ENCODE peak calls at places on chromosomes 13 and 19, in five cellular contexts. H is endothelial cell of umbilical vein, E is HCT116, M is adrenal gland, I is body of pancreas. O is an unnamed sample.

GRCh38 chr19:7417671-7418324 is 69.1 kb downstream of the ARHGEF18 start:
- DNase-seq in M (no peak), H (no peak), E (no peak), I (no peak), O (no peak)

GRCh38 chr13:50735071-50735470 is 108.4 kb downstream of the DLEU7 start:
- DNase-seq in E (no peak), H (no peak), M (no peak), I (no peak), O (no peak)

GRCh38 chr13:113275387-113275786 is 21.7 kb upstream of the LAMP1 start:
- DNase-seq in E (peak), M (peak), H (peak), I (peak), O (peak)

GRCh38 chr19:49475995-49476880 is 2.2 kb downstream of the FLT3LG start:
- DNase-seq in I (no peak), H (peak), E (no peak), M (no peak), O (no peak)

GRCh38 chr13:22053053-22053452 is 382.2 kb downstream of the FGF9 start:
- DNase-seq in M (no peak), I (no peak), H (no peak), E (no peak), O (no peak)

GRCh38 chr13:94305463-94305862 is 174.0 kb downstream of the DCT start:
- DNase-seq in I (peak), H (peak), E (no peak), M (peak), O (no peak)

GRCh38 chr19:48608798-48609263 is 2.3 kb downstream of the SPACA4 start:
- DNase-seq in H (no peak), M (no peak), I (no peak), E (peak), O (peak)

GRCh38 chr13:110642291-110642981 is 27.1 kb downstream of the NAXD start:
- DNase-seq in E (no peak), M (no peak), I (no peak), H (no peak), O (no peak)

GRCh38 chr13:114230117-114230516 is 4.6 kb upstream of the CDC16 start:
- DNase-seq in E (no peak), I (no peak), H (no peak), M (no peak), O (no peak)

GRCh38 chr19:11481777-11482383 is 1.0 kb upstream of the ELAVL3 start:
- DNase-seq in I (peak), E (no peak), H (peak), M (peak), O (peak)

GRCh38 chr19:2678043-2678671 is 24.3 kb downstream of the GNG7 start:
- DNase-seq in M (no peak), E (no peak), I (peak), H (no peak), O (no peak)

GRCh38 chr19:42596391-42597071 is 1.8 kb upstream of the CEACAM8 start:
- DNase-seq in M (peak), H (peak), I (peak), E (no peak), O (peak)

GRCh38 chr19:10379880-10380310 is 477 bp downstream of the TYK2 start:
- DNase-seq in H (peak), E (no peak), M (no peak), I (no peak), O (no peak)

GRCh38 chr13:25111557-25111956 is 15.6 kb downstream of the PABPC3 start:
- DNase-seq in E (no peak), M (no peak), I (no peak), H (no peak), O (no peak)

GRCh38 chr13:82800391-82800790 is 1081.9 kb downstream of the SLITRK1 start:
- DNase-seq in E (no peak), I (no peak), H (no peak), M (no peak), O (no peak)

GRCh38 chr13:91882918-91883317 is 484.5 kb downstream of the GPC5 start:
- DNase-seq in H (no peak), I (no peak), E (no peak), M (no peak), O (no peak)

GRCh38 chr19:17483605-17484002 is 13.3 kb downstream of the SLC27A1 start:
- DNase-seq in M (no peak), H (no peak), I (no peak), E (no peak), O (no peak)

GRCh38 chr13:58004761-58005160 is 373.2 kb downstream of the PCDH17 start:
- DNase-seq in I (no peak), H (no peak), M (no peak), E (no peak), O (no peak)

GRCh38 chr13:20721454-20722357 is 18.2 kb downstream of the IL17D start:
- DNase-seq in M (peak), H (peak), I (peak), E (no peak), O (no peak)

GRCh38 chr13:40272776-40273139 is 393.7 kb downstream of the FOXO1 start:
- DNase-seq in H (no peak), M (no peak), I (no peak), E (no peak), O (no peak)

GRCh38 chr13:45564108-45564507 is 51.4 kb downstream of the ERICH6B start:
- DNase-seq in E (no peak), H (peak), M (no peak), I (no peak), O (no peak)

GRCh38 chr13:51674276-51674675 is 90.0 kb downstream of the WDFY2 start:
- DNase-seq in M (no peak), H (no peak), E (peak), I (peak), O (no peak)

GRCh38 chr19:14333101-14333871 is 48.0 kb upstream of the ADGRE5 start:
- DNase-seq in H (no peak), I (no peak), M (no peak), E (no peak), O (peak)

GRCh38 chr13:50529154-50529882 is 314.2 kb downstream of the DLEU7 start:
- DNase-seq in I (peak), H (peak), E (peak), M (peak), O (peak)

GRCh38 chr13:102089722-102090121 is 312.1 kb downstream of the FGF14 start:
- DNase-seq in E (no peak), M (no peak), H (no peak), I (no peak), O (no peak)

GRCh38 chr19:43623889-43624670 is 4.7 kb upstream of the ZNF428 start:
- DNase-seq in I (no peak), E (peak), H (no peak), M (no peak), O (no peak)

GRCh38 chr19:6215701-6216235 is 64.0 kb downstream of the MLLT1 start:
- DNase-seq in E (no peak), H (no peak), I (no peak), M (peak), O (no peak)

GRCh38 chr19:43639507-43640423 is at the start of gene CADM4:
- DNase-seq in I (peak), H (no peak), M (peak), E (no peak), O (no peak)

GRCh38 chr13:59112375-59112774 is 1051.4 kb downstream of the DIAPH3 start:
- DNase-seq in I (peak), M (peak), E (no peak), H (peak), O (no peak)

GRCh38 chr13:92717857-92718256 is 508.8 kb upstream of the GPC6 start:
- DNase-seq in M (no peak), H (no peak), E (no peak), I (no peak), O (no peak)

GRCh38 chr19:56076413-56076998 is 44.6 kb downstream of the ZNF787 start:
- DNase-seq in E (peak), I (peak), H (peak), M (peak), O (peak)

GRCh38 chr13:30569901-30570576 is 47.7 kb upstream of the USPL1 start:
- DNase-seq in E (peak), M (peak), H (no peak), I (peak), O (peak)

GRCh38 chr13:112908342-112908741 is 60.7 kb upstream of the MCF2L start:
- DNase-seq in M (no peak), H (no peak), E (no peak), I (no peak), O (no peak)

GRCh38 chr13:79986890-79987289 is 354.0 kb downstream of the SPRY2 start:
- DNase-seq in M (no peak), E (no peak), I (no peak), H (no peak), O (no peak)

GRCh38 chr19:11699931-11700794 is 38.6 kb downstream of the ZNF823 start:
- DNase-seq in E (peak), H (peak), I (peak), M (no peak), O (no peak)

GRCh38 chr19:53102186-53102585 is 1.0 kb downstream of the ZNF160 start:
- DNase-seq in I (no peak), H (no peak), E (no peak), M (peak), O (no peak)
- TF ChIP-seq POLR2A in I (no peak), H (no peak), E (no peak), M (peak), O (no peak)

GRCh38 chr19:38930776-38931761 is at the start of gene MRPS12:
- DNase-seq in M (peak), E (peak), I (peak), H (peak), O (peak)
- TF ChIP-seq POLR2A in M (peak), E (peak), I (peak), H (peak), O (peak)

GRCh38 chr19:53545271-53546065 is 7.5 kb downstream of the ZNF331 start:
- DNase-seq in H (peak), I (no peak), E (no peak), M (no peak), O (peak)
- TF ChIP-seq POLR2A in H (no peak), I (no peak), E (no peak), M (no peak), O (peak)

DNA sequence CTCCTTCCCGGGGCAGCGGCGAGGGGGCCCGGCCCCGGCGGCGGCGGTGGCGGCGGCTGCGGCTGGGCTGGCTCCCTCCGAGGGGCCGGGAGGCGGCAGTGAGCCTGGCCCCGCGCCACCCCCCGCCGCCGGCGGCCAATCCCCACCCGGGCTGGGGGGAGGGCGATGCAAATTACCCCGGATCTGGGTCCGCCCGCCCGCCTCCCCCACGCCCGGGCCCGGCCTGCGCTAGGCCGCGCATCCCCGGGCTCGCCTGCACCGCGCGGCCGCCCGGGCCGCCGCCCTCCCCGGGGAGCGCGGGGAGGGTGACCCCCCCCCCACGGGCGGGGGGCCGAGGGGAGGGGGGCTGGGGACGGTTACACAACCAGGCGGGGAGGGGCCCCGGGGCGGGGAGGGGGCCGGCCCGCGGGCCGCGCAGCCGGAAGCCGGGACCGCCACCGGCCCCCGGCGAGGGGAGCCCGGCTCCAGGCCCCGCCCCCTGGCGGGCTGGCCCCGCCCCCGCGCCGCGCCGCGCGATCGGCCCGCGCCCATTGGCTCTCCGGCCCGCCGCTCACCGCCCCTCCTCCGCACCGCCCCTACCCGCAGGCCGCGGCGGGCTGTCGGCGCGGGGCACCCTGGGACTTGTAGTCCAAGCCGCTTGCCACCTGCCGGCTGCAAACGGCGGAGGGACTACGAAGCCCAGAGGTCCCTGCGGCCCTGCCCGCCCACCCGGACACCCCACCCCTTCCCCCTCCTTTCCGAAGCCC is 1.1 kb downstream of the ZBTB7A start:
- DNase-seq in E (peak), H (peak), I (peak), M (peak), O (peak)
- TF ChIP-seq POLR2A in E (no peak), H (peak), I (no peak), M (peak), O (peak)

DNA sequence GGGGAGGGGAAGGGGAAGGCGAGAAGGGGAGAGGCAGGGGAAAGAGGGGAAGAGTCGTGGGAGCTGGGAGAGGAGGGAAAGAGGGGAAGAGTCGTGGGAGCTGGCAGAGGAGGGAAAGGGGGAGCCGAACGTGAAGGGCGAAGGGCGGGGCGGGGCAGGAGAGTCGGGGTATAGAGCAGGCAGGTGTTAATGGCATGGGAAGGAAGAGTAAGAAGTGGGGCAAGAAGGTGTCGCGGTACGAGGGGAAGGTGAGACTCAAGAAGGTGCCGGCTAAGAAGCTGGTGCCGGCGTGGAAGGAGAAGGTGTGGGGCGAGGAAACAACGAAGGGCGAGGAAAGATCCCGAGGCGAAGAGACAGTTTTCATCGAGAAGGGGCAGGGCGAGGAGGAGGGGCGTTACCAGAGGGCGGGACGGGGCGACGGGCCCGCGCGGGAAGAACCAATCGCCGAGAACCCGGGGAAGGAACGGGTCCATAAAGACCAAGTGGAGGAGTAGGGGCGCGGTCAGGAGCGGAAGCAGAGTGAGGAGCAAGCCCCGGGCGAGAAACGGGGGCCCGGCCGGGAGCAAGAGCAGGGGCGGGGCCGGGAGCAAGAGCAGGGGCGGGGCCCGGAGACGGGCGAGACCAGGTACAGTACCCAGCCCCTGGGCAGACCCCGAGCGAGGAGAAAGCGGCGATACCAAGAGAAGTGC is 463 bp downstream of the CATSPERG start:
- DNase-seq in H (peak), M (peak), I (peak), E (peak), O (peak)
- TF ChIP-seq POLR2A in H (no peak), M (peak), I (peak), E (no peak), O (peak)

O was measured in H54.